ENCODE peak calls at places on chromosomes 2 and 18, in five cellular contexts. One of them, this sample, is unnamed.

GRCh38 chr2:217856159-217856558 is 146.6 kb downstream of the TNS1 start:
- DNase-seq in lung: no peak
- DNase-seq in fibroblast of lung: no peak
- DNase-seq in endothelial cell: no peak
- DNase-seq in activated CD4-positive, alpha-beta T cell treated with anti-CD3 and anti-CD28 coated beads, Interleukin-2, amount 50 U/mL, for 24 hours: no peak
- DNase-seq in this sample: no peak

GRCh38 chr2:158395166-158395565 is 61.4 kb downstream of the CCDC148 start:
- DNase-seq in lung: no peak
- DNase-seq in fibroblast of lung: no peak
- DNase-seq in endothelial cell: no peak
- DNase-seq in activated CD4-positive, alpha-beta T cell treated with anti-CD3 and anti-CD28 coated beads, Interleukin-2, amount 50 U/mL, for 24 hours: no peak
- DNase-seq in this sample: no peak

GRCh38 chr2:160352492-160352891 is 141.1 kb downstream of the RBMS1 start:
- DNase-seq in lung: no peak
- DNase-seq in fibroblast of lung: peak
- DNase-seq in endothelial cell: no peak
- DNase-seq in activated CD4-positive, alpha-beta T cell treated with anti-CD3 and anti-CD28 coated beads, Interleukin-2, amount 50 U/mL, for 24 hours: no peak
- DNase-seq in this sample: no peak

GRCh38 chr2:29117636-29118303 is 2.6 kb downstream of the CLIP4 start:
- DNase-seq in lung: no peak
- DNase-seq in fibroblast of lung: peak
- DNase-seq in endothelial cell: no peak
- DNase-seq in activated CD4-positive, alpha-beta T cell treated with anti-CD3 and anti-CD28 coated beads, Interleukin-2, amount 50 U/mL, for 24 hours: no peak
- DNase-seq in this sample: no peak

GRCh38 chr2:69017080-69017479 is 4.1 kb downstream of the ANTXR1 start:
- DNase-seq in lung: no peak
- DNase-seq in fibroblast of lung: peak
- DNase-seq in endothelial cell: no peak
- DNase-seq in activated CD4-positive, alpha-beta T cell treated with anti-CD3 and anti-CD28 coated beads, Interleukin-2, amount 50 U/mL, for 24 hours: no peak
- DNase-seq in this sample: no peak

GRCh38 chr18:36539674-36540073 is 242.2 kb downstream of the FHOD3 start:
- DNase-seq in lung: no peak
- DNase-seq in fibroblast of lung: no peak
- DNase-seq in endothelial cell: no peak
- DNase-seq in activated CD4-positive, alpha-beta T cell treated with anti-CD3 and anti-CD28 coated beads, Interleukin-2, amount 50 U/mL, for 24 hours: no peak
- DNase-seq in this sample: no peak

GRCh38 chr2:159126653-159127052 is 158.2 kb downstream of the TANC1 start:
- DNase-seq in lung: peak
- DNase-seq in fibroblast of lung: peak
- DNase-seq in endothelial cell: no peak
- DNase-seq in activated CD4-positive, alpha-beta T cell treated with anti-CD3 and anti-CD28 coated beads, Interleukin-2, amount 50 U/mL, for 24 hours: no peak
- DNase-seq in this sample: no peak

GRCh38 chr2:24207359-24207758 is 32.5 kb downstream of the FAM228A start:
- DNase-seq in lung: no peak
- DNase-seq in fibroblast of lung: no peak
- DNase-seq in endothelial cell: no peak
- DNase-seq in activated CD4-positive, alpha-beta T cell treated with anti-CD3 and anti-CD28 coated beads, Interleukin-2, amount 50 U/mL, for 24 hours: no peak
- DNase-seq in this sample: no peak

GRCh38 chr18:55893948-55894347 is 306.0 kb upstream of the TCF4 start:
- DNase-seq in lung: no peak
- DNase-seq in fibroblast of lung: no peak
- DNase-seq in endothelial cell: no peak
- DNase-seq in activated CD4-positive, alpha-beta T cell treated with anti-CD3 and anti-CD28 coated beads, Interleukin-2, amount 50 U/mL, for 24 hours: no peak
- DNase-seq in this sample: no peak

GRCh38 chr2:147182260-147182659 is 662.6 kb upstream of the ACVR2A start:
- DNase-seq in lung: no peak
- DNase-seq in fibroblast of lung: no peak
- DNase-seq in endothelial cell: no peak
- DNase-seq in activated CD4-positive, alpha-beta T cell treated with anti-CD3 and anti-CD28 coated beads, Interleukin-2, amount 50 U/mL, for 24 hours: peak
- DNase-seq in this sample: no peak

GRCh38 chr2:10475221-10475722 is 27.1 kb upstream of the ODC1 start:
- DNase-seq in lung: no peak
- DNase-seq in fibroblast of lung: no peak
- DNase-seq in endothelial cell: no peak
- DNase-seq in activated CD4-positive, alpha-beta T cell treated with anti-CD3 and anti-CD28 coated beads, Interleukin-2, amount 50 U/mL, for 24 hours: no peak
- DNase-seq in this sample: no peak

GRCh38 chr2:43005211-43005974 is 213.0 kb upstream of the HAAO start:
- DNase-seq in lung: no peak
- DNase-seq in fibroblast of lung: no peak
- DNase-seq in endothelial cell: no peak
- DNase-seq in activated CD4-positive, alpha-beta T cell treated with anti-CD3 and anti-CD28 coated beads, Interleukin-2, amount 50 U/mL, for 24 hours: no peak
- DNase-seq in this sample: no peak

GRCh38 chr2:19801367-19802087 is 100.3 kb downstream of the TTC32 start:
- DNase-seq in lung: peak
- DNase-seq in fibroblast of lung: peak
- DNase-seq in endothelial cell: no peak
- DNase-seq in activated CD4-positive, alpha-beta T cell treated with anti-CD3 and anti-CD28 coated beads, Interleukin-2, amount 50 U/mL, for 24 hours: no peak
- DNase-seq in this sample: no peak

GRCh38 chr18:79556829-79557585 is 122.6 kb upstream of the CTDP1 start:
- DNase-seq in lung: no peak
- DNase-seq in fibroblast of lung: no peak
- DNase-seq in endothelial cell: no peak
- DNase-seq in activated CD4-positive, alpha-beta T cell treated with anti-CD3 and anti-CD28 coated beads, Interleukin-2, amount 50 U/mL, for 24 hours: no peak
- DNase-seq in this sample: no peak

GRCh38 chr18:75216212-75216925 is 5.8 kb downstream of the TSHZ1 start:
- DNase-seq in lung: no peak
- DNase-seq in fibroblast of lung: no peak
- DNase-seq in endothelial cell: no peak
- DNase-seq in activated CD4-positive, alpha-beta T cell treated with anti-CD3 and anti-CD28 coated beads, Interleukin-2, amount 50 U/mL, for 24 hours: no peak
- DNase-seq in this sample: peak

GRCh38 chr2:127683056-127683455 is 7.7 kb upstream of the LIMS2 start:
- DNase-seq in lung: no peak
- DNase-seq in fibroblast of lung: no peak
- DNase-seq in endothelial cell: no peak
- DNase-seq in activated CD4-positive, alpha-beta T cell treated with anti-CD3 and anti-CD28 coated beads, Interleukin-2, amount 50 U/mL, for 24 hours: no peak
- DNase-seq in this sample: no peak

GRCh38 chr2:83462881-83463280 is 996.2 kb downstream of the SUCLG1 start:
- DNase-seq in lung: no peak
- DNase-seq in fibroblast of lung: no peak
- DNase-seq in endothelial cell: no peak
- DNase-seq in activated CD4-positive, alpha-beta T cell treated with anti-CD3 and anti-CD28 coated beads, Interleukin-2, amount 50 U/mL, for 24 hours: no peak
- DNase-seq in this sample: no peak

GRCh38 chr2:147998203-147998602 is 22.3 kb downstream of the ORC4 start:
- DNase-seq in lung: no peak
- DNase-seq in fibroblast of lung: no peak
- DNase-seq in endothelial cell: no peak
- DNase-seq in activated CD4-positive, alpha-beta T cell treated with anti-CD3 and anti-CD28 coated beads, Interleukin-2, amount 50 U/mL, for 24 hours: no peak
- DNase-seq in this sample: no peak

GRCh38 chr2:133579295-133579694 is 11.0 kb upstream of the NCKAP5 start:
- DNase-seq in lung: no peak
- DNase-seq in fibroblast of lung: peak
- DNase-seq in endothelial cell: no peak
- DNase-seq in activated CD4-positive, alpha-beta T cell treated with anti-CD3 and anti-CD28 coated beads, Interleukin-2, amount 50 U/mL, for 24 hours: no peak
- DNase-seq in this sample: no peak

GRCh38 chr2:127609031-127609751 is 36.8 kb upstream of the GPR17 start:
- DNase-seq in lung: no peak
- DNase-seq in fibroblast of lung: no peak
- DNase-seq in endothelial cell: no peak
- DNase-seq in activated CD4-positive, alpha-beta T cell treated with anti-CD3 and anti-CD28 coated beads, Interleukin-2, amount 50 U/mL, for 24 hours: no peak
- DNase-seq in this sample: no peak